ENCODE peak calls at places on chromosomes 2 and 18, in five cellular contexts. One of them, this sample, is unnamed.

GRCh38 chr18:43271593-43272432 is 5.5 kb downstream of the SYT4 start:
- DNase-seq in kidney epithelial cell: no peak
- DNase-seq in foreskin fibroblast: peak
- DNase-seq in Calu3: peak
- DNase-seq in GM10248: peak
- DNase-seq in this sample: peak

GRCh38 chr2:229174794-229175529 is 96.1 kb downstream of the PID1 start:
- DNase-seq in Calu3: no peak
- DNase-seq in foreskin fibroblast: peak
- DNase-seq in GM10248: no peak
- DNase-seq in kidney epithelial cell: no peak
- DNase-seq in this sample: no peak

GRCh38 chr2:223019987-223020717 is 31.8 kb upstream of the KCNE4 start:
- DNase-seq in GM10248: no peak
- DNase-seq in foreskin fibroblast: no peak
- DNase-seq in kidney epithelial cell: no peak
- DNase-seq in Calu3: no peak
- DNase-seq in this sample: no peak

GRCh38 chr2:48471048-48471474 is 58.9 kb upstream of the STON1 start:
- DNase-seq in Calu3: peak
- DNase-seq in kidney epithelial cell: peak
- DNase-seq in GM10248: no peak
- DNase-seq in foreskin fibroblast: peak
- DNase-seq in this sample: peak

GRCh38 chr18:59453468-59453961 is 94.5 kb upstream of the LMAN1 start:
- DNase-seq in foreskin fibroblast: no peak
- DNase-seq in Calu3: no peak
- DNase-seq in kidney epithelial cell: no peak
- DNase-seq in GM10248: no peak
- DNase-seq in this sample: no peak

GRCh38 chr2:181077128-181077709 is 96.8 kb downstream of the UBE2E3 start:
- DNase-seq in Calu3: peak
- DNase-seq in GM10248: peak
- DNase-seq in foreskin fibroblast: peak
- DNase-seq in kidney epithelial cell: no peak
- DNase-seq in this sample: peak

GRCh38 chr2:152694161-152694661 is 23.1 kb downstream of the PRPF40A start:
- DNase-seq in GM10248: no peak
- DNase-seq in Calu3: no peak
- DNase-seq in foreskin fibroblast: peak
- DNase-seq in kidney epithelial cell: no peak
- DNase-seq in this sample: no peak

GRCh38 chr2:74482801-74483674 is at the start of the genes CCDC142 and TTC31:
- DNase-seq in kidney epithelial cell: peak
- DNase-seq in Calu3: peak
- DNase-seq in GM10248: peak
- DNase-seq in foreskin fibroblast: peak
- DNase-seq in this sample: peak

GRCh38 chr18:46458472-46458871 is 198.5 kb downstream of the LOXHD1 start:
- DNase-seq in foreskin fibroblast: no peak
- DNase-seq in GM10248: no peak
- DNase-seq in kidney epithelial cell: no peak
- DNase-seq in Calu3: no peak
- DNase-seq in this sample: no peak

GRCh38 chr2:169715379-169716228 is 18.0 kb upstream of the KLHL23 start:
- DNase-seq in Calu3: no peak
- DNase-seq in GM10248: no peak
- DNase-seq in kidney epithelial cell: no peak
- DNase-seq in foreskin fibroblast: no peak
- DNase-seq in this sample: no peak

GRCh38 chr18:7336616-7337015 is 105.7 kb downstream of the LRRC30 start:
- DNase-seq in GM10248: no peak
- DNase-seq in kidney epithelial cell: no peak
- DNase-seq in foreskin fibroblast: no peak
- DNase-seq in Calu3: no peak
- DNase-seq in this sample: no peak

GRCh38 chr2:216283038-216283900 is 89.0 kb downstream of the MARCHF4 start:
- DNase-seq in kidney epithelial cell: no peak
- DNase-seq in Calu3: peak
- DNase-seq in foreskin fibroblast: no peak
- DNase-seq in GM10248: peak
- DNase-seq in this sample: peak

GRCh38 chr2:232537079-232537478 is 2.4 kb upstream of the CHRNG start:
- DNase-seq in Calu3: no peak
- DNase-seq in GM10248: no peak
- DNase-seq in foreskin fibroblast: no peak
- DNase-seq in kidney epithelial cell: no peak
- DNase-seq in this sample: no peak
- TF ChIP-seq CTCF in Calu3: no peak
- TF ChIP-seq CTCF in GM10248: peak
- TF ChIP-seq CTCF in foreskin fibroblast: peak
- TF ChIP-seq CTCF in kidney epithelial cell: peak
- TF ChIP-seq CTCF in this sample: peak

DNA sequence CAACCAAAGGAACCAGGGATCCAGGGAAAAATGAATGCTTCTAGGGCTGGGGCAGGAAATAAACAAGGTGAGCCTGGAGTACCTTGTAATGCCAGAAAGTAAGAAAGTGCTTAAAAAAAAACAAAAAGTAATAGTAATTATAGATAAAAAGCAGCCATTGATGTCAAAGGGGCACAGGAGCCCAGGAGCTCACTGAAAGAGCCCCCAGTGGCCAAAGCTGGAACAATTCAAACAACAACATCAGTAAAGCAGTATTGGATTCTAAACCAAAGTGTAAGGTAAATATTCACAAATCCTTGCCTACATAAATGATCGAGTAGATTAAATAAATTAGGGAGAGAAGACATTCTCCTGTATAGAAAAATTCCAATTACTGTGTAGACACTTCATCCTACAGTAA is 114.3 kb upstream of the ARL4C start:
- DNase-seq in GM10248: no peak
- DNase-seq in kidney epithelial cell: no peak
- DNase-seq in foreskin fibroblast: no peak
- DNase-seq in Calu3: peak
- DNase-seq in this sample: no peak
- TF ChIP-seq CTCF in GM10248: no peak
- TF ChIP-seq CTCF in kidney epithelial cell: peak
- TF ChIP-seq CTCF in foreskin fibroblast: peak
- TF ChIP-seq CTCF in Calu3: peak
- TF ChIP-seq CTCF in this sample: peak

DNA sequence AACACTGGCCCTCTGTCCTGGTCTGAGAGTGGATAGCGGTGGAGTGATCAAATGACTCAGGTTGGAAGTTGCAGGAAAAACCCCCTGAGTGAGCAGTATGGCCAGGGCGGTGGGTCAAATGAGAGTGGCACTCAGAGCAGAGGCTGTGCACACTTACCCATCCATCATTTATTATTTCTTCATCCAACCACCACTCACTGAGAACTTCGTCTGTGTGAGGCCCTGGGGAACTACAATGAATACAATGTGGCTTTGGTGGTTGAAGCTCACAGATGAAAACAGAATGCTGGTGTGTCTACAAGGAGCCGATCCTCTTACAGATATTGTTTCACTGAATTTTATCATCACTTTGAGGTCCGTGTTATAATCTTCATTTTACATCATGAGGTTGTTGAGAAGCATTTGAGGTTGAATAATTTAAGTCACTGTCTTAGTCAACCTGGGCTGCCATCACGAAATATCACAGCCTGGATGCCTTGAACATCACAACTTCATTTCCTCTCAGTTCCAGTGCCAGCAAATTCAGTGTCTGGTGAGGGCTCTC is 73.4 kb upstream of the ID2 start:
- DNase-seq in Calu3: no peak
- DNase-seq in kidney epithelial cell: no peak
- DNase-seq in foreskin fibroblast: no peak
- DNase-seq in GM10248: no peak
- DNase-seq in this sample: no peak
- TF ChIP-seq CTCF in Calu3: no peak
- TF ChIP-seq CTCF in kidney epithelial cell: no peak
- TF ChIP-seq CTCF in foreskin fibroblast: no peak
- TF ChIP-seq CTCF in GM10248: no peak
- TF ChIP-seq CTCF in this sample: no peak

GRCh38 chr2:6911721-6912120 is 5.5 kb upstream of the RNF144A start:
- DNase-seq in Calu3: no peak
- DNase-seq in kidney epithelial cell: no peak
- DNase-seq in GM10248: no peak
- DNase-seq in foreskin fibroblast: no peak
- DNase-seq in this sample: no peak

GRCh38 chr2:6913415-6914157 is 3.6 kb upstream of the RNF144A start:
- DNase-seq in foreskin fibroblast: no peak
- DNase-seq in GM10248: no peak
- DNase-seq in Calu3: no peak
- DNase-seq in kidney epithelial cell: no peak
- DNase-seq in this sample: no peak

GRCh38 chr2:6906165-6906751 is 11.0 kb upstream of the RNF144A start:
- DNase-seq in foreskin fibroblast: no peak
- DNase-seq in GM10248: no peak
- DNase-seq in Calu3: no peak
- DNase-seq in kidney epithelial cell: no peak
- DNase-seq in this sample: no peak

GRCh38 chr2:6905668-6906067 is 11.5 kb upstream of the RNF144A start:
- DNase-seq in foreskin fibroblast: no peak
- DNase-seq in GM10248: no peak
- DNase-seq in Calu3: no peak
- DNase-seq in kidney epithelial cell: no peak
- DNase-seq in this sample: no peak

GRCh38 chr2:6909431-6910385 is 7.5 kb upstream of the RNF144A start:
- DNase-seq in foreskin fibroblast: no peak
- DNase-seq in Calu3: no peak
- DNase-seq in GM10248: peak
- DNase-seq in kidney epithelial cell: no peak
- DNase-seq in this sample: no peak
- TF ChIP-seq CTCF in foreskin fibroblast: no peak
- TF ChIP-seq CTCF in Calu3: no peak
- TF ChIP-seq CTCF in GM10248: no peak
- TF ChIP-seq CTCF in kidney epithelial cell: no peak
- TF ChIP-seq CTCF in this sample: no peak

DNA sequence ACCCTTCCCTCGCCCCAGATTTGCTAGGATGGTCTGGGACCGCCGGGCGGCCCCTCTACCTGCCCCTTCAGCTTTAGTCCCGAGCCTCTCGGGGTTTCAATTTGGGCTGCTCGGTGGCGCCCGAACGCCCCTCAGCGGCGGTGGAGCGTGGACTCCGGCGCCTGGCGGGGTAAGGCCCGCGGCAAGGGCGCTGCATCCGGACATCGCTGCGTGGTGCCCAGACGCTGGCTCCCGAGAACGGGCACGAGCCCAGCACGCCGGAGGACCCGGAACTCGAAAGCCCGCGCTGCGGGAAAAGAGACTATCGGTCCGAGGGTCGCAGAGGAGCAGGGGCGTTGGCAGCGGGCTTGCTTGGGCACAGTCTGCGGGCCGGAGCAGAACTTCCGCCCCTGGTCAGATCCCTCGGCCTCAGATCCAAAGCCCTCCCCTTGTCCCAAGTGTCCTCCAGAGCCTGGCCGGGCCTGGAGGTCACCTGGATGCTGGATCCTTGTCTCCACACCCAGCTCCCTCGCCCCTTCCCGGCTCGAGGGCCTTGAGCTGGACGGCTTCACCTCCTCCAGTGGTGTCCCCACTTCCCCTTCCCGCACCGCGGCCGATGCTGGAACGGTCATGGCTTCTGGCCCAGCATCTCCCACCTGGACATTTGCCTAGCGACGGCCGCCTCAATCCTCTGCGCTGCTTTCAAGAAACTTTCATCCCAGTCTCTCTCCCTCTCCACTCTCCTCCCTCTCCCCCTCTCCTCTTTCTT is 2.9 kb upstream of the OTX1 start:
- DNase-seq in GM10248: peak
- DNase-seq in kidney epithelial cell: no peak
- DNase-seq in foreskin fibroblast: no peak
- DNase-seq in Calu3: no peak
- DNase-seq in this sample: peak
- TF ChIP-seq CTCF in GM10248: no peak
- TF ChIP-seq CTCF in kidney epithelial cell: no peak
- TF ChIP-seq CTCF in foreskin fibroblast: no peak
- TF ChIP-seq CTCF in Calu3: no peak
- TF ChIP-seq CTCF in this sample: no peak

GRCh38 chr2:233235977-233236376 is 15.5 kb upstream of the ATG16L1 start:
- DNase-seq in Calu3: no peak
- DNase-seq in foreskin fibroblast: no peak
- DNase-seq in GM10248: no peak
- DNase-seq in kidney epithelial cell: no peak
- DNase-seq in this sample: no peak
- TF ChIP-seq CTCF in Calu3: no peak
- TF ChIP-seq CTCF in foreskin fibroblast: no peak
- TF ChIP-seq CTCF in GM10248: no peak
- TF ChIP-seq CTCF in kidney epithelial cell: no peak
- TF ChIP-seq CTCF in this sample: no peak

DNA sequence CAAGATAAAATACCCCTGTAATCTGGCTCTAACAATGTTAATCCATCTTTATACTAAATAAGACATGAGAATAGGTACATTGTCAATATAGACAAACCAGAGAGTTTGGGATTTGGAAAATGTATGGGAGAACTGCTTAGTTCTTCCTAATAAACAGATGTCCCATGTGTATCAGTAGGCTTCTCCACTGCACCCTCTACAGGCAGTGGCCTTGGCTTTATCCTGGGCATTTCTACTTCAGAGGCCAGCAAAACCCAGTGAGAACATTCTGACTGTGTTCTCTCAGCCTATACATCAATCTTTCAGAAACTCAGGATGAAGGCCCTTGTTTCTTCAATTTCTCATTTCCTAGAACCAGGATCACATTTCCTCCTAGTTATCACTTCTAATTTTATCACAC is 1167.5 kb upstream of the ACVR2A start:
- DNase-seq in GM10248: no peak
- DNase-seq in foreskin fibroblast: no peak
- DNase-seq in kidney epithelial cell: no peak
- DNase-seq in Calu3: peak
- DNase-seq in this sample: no peak
- TF ChIP-seq CTCF in GM10248: no peak
- TF ChIP-seq CTCF in foreskin fibroblast: peak
- TF ChIP-seq CTCF in kidney epithelial cell: no peak
- TF ChIP-seq CTCF in Calu3: peak
- TF ChIP-seq CTCF in this sample: no peak

GRCh38 chr18:76937597-76937996 is 115.2 kb downstream of the ZNF236 start:
- DNase-seq in Calu3: no peak
- DNase-seq in GM10248: no peak
- DNase-seq in kidney epithelial cell: no peak
- DNase-seq in foreskin fibroblast: no peak
- DNase-seq in this sample: no peak
- TF ChIP-seq CTCF in Calu3: no peak
- TF ChIP-seq CTCF in GM10248: no peak
- TF ChIP-seq CTCF in kidney epithelial cell: no peak
- TF ChIP-seq CTCF in foreskin fibroblast: no peak
- TF ChIP-seq CTCF in this sample: no peak

DNA sequence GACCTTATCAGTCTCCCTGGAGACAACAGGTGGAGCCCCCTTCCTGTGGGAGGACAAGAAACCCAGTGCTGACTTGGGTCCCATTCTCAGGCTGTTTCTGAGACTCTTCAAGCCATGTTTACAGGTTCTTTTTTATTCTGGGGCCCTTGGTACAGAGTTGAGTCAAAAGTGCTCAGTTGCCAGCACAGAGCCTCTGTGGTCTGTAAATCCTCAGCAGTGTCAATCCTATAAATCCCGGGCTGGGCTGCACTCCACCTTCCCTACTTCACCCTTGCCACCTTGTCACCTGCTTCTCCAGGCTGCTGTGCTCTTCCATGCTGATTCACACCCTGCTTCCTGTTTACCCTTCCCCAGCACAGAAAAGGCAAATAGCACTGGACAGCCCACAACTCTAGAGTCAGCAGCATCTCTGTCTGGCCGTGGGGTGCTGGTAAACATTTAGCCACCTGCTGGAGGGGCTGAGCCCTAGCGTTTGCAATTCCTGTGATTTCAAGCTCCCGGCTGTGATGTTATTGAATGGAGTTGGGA is 74.7 kb downstream of the TNFRSF11A start:
- DNase-seq in kidney epithelial cell: no peak
- DNase-seq in GM10248: no peak
- DNase-seq in foreskin fibroblast: no peak
- DNase-seq in Calu3: peak
- DNase-seq in this sample: no peak
- TF ChIP-seq CTCF in kidney epithelial cell: peak
- TF ChIP-seq CTCF in GM10248: peak
- TF ChIP-seq CTCF in foreskin fibroblast: no peak
- TF ChIP-seq CTCF in Calu3: peak
- TF ChIP-seq CTCF in this sample: peak

This sample was measured in nephron progenitor cell.